ENCODE peak calls at places on chromosomes 7 and 10, in six cellular contexts. S is psoas muscle, A is heart right ventricle, U is IMR-90, Y is HL-60, K is PC-3. E is an unnamed sample.

GRCh38 chr10:77970869-77971803 is 44.6 kb upstream of the DLG5 start:
- DNase-seq in S (peak; percentile 75), A (peak; percentile 24), U (peak; percentile 98), Y (peak; percentile 2), K (peak; percentile 99), E (peak; percentile 59)

GRCh38 chr10:4343798-4344370 is 482.1 kb upstream of the AKR1E2 start:
- DNase-seq in S (no peak), A (no peak), U (peak; percentile 35), Y (no peak), K (no peak), E (no peak)

GRCh38 chr7:16652255-16652583 is 6.2 kb downstream of the BZW2 start:
- DNase-seq in S (no peak), A (no peak), U (no peak), Y (no peak), K (no peak), E (no peak)

GRCh38 chr7:129454249-129454551 is 20.0 kb downstream of the STRIP2 start:
- DNase-seq in S (no peak), A (no peak), U (no peak), Y (no peak), K (peak; percentile 79), E (peak; percentile 57)

GRCh38 chr10:29271877-29272276 is 17.0 kb upstream of the LYZL1 start:
- DNase-seq in S (no peak), A (no peak), U (no peak), Y (no peak), K (no peak), E (no peak)

GRCh38 chr10:33129181-33129928 is 171.3 kb upstream of the ITGB1 start:
- DNase-seq in S (peak; percentile 61), A (no peak), U (peak; percentile 95), Y (no peak), K (peak; percentile 44), E (peak; percentile 64)

GRCh38 chr10:101217450-101218281 is 11.6 kb downstream of the LBX1 start:
- DNase-seq in S (no peak), A (no peak), U (peak; percentile 36), Y (no peak), K (peak; percentile 62), E (no peak)

GRCh38 chr7:1716263-1717094 is 46.4 kb downstream of the ELFN1 start:
- DNase-seq in S (no peak), A (no peak), U (peak; percentile 40), Y (no peak), K (peak; percentile 82), E (peak; percentile 52)

GRCh38 chr7:82897500-82897899 is 265.2 kb downstream of the PCLO start:
- DNase-seq in S (no peak), A (no peak), U (no peak), Y (no peak), K (peak; percentile 71), E (no peak)

GRCh38 chr10:132628966-132629900 is 91.6 kb downstream of the INPP5A start:
- DNase-seq in S (peak; percentile 82), A (peak; percentile 9), U (no peak), Y (no peak), K (no peak), E (no peak)

GRCh38 chr7:132738254-132738653 is 162.0 kb upstream of the PLXNA4 start:
- DNase-seq in S (no peak), A (no peak), U (peak; percentile 92), Y (no peak), K (peak; percentile 93), E (peak; percentile 93)

GRCh38 chr7:70082026-70082655 is 483.9 kb downstream of the AUTS2 start:
- DNase-seq in S (no peak), A (no peak), U (no peak), Y (no peak), K (no peak), E (no peak)

GRCh38 chr10:77784856-77785255 is 141.7 kb downstream of the DLG5 start:
- DNase-seq in S (no peak), A (no peak), U (peak; percentile 94), Y (no peak), K (no peak), E (no peak)

GRCh38 chr7:12638851-12639467 is 48.5 kb upstream of the ARL4A start:
- DNase-seq in S (no peak), A (no peak), U (peak; percentile 54), Y (peak; percentile 7), K (peak; percentile 86), E (peak; percentile 42)

GRCh38 chr7:126780993-126781392 is 471.7 kb downstream of the GRM8 start:
- DNase-seq in S (no peak), A (no peak), U (no peak), Y (no peak), K (no peak), E (no peak)

GRCh38 chr7:1364906-1365570 is 94.2 kb downstream of the MICALL2 start:
- DNase-seq in S (no peak), A (no peak), U (no peak), Y (no peak), K (no peak), E (no peak)

GRCh38 chr10:12019343-12019971 is 23.2 kb downstream of the UPF2 start:
- DNase-seq in S (no peak), A (no peak), U (peak; percentile 10), Y (no peak), K (no peak), E (no peak)

GRCh38 chr10:42690449-42691360 is 52.3 kb upstream of the ZNF33B start:
- DNase-seq in S (no peak), A (no peak), U (no peak), Y (no peak), K (peak; percentile 34), E (no peak)

GRCh38 chr10:102227050-102227449 is 951 bp downstream of the ELOVL3 start:
- DNase-seq in S (peak; percentile 62), A (no peak), U (peak; percentile 49), Y (peak; percentile 95), K (no peak), E (peak; percentile 62)

GRCh38 chr10:9253121-9253520 is 1198.6 kb downstream of the GATA3 start:
- DNase-seq in S (no peak), A (no peak), U (peak; percentile 28), Y (no peak), K (peak; percentile 3), E (peak; percentile 7)

DNA sequence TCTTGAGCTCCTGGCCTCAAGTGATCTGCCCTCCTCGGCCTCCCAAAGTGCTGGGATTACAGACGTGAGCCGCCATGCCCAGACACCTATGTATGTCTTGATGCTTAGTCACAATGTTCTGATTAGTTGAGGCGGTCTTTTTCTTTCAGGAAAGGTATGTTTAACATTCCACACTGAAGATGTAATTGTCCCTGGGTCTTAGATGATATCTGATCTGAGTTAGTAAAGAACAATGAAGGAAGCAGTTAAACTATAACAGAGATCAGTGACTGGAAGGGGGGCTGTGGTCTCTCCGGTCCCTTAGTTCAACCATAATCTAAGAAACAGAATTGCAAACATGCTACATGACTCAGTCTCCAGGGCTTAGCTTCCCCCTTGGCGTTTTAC is 31.5 kb upstream of the SH2D4B start:
- DNase-seq in S (no peak), A (no peak), U (peak; percentile 75), Y (no peak), K (no peak), E (peak; percentile 92)
- H3K27ac ChIP-seq in S (peak overlapping the region; percentile 46), A (peak overlapping the region; percentile 78), U (peak overlapping the region; percentile 36), Y (no peak overlapping the region), K (no peak overlapping the region), E (peak overlapping the region; percentile 98)

GRCh38 chr7:66493235-66494181 is 135.2 kb upstream of the KCTD7 start:
- DNase-seq in S (peak; percentile 99), A (peak; percentile 98), U (peak; percentile 97), Y (peak; percentile 95), K (peak; percentile 97), E (peak; percentile 99)
- TF ChIP-seq CTCF in S (peak; percentile 34), A (peak; percentile 27), U (no peak), Y (no peak), K (no peak), E (peak; percentile 27)

DNA sequence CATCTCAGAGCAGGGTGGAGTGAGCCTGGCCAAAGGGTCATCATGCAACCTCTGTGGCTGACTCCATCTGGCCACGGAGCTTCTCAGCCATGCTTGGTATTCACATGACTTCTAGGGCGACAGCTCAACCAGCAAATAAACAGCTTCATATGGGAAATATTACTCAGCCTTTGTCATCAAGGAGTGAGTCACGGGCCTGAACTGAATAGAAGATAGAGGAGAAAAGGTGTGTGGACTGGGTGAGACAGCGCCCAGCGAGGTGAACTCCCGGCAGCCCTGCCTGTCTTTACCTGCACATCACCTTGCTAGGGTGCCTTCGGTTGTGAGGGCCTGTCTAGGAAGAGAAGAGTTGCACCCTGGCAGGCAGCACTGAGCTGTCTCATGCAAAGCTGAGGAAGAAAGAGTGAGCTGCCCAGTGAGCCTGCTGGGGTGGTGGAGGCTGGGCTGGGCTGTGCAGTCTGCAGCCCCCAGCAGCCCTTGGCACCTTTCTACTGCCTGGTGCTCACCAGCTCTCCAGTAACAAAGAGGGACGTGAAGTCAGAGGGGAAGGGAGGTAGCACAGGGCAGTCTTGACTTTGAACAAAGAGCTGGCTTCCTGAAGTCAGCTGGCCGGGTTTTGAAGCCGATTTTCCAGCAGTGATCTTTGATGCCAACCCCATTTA is 114.2 kb downstream of the EGFR start:
- DNase-seq in S (no peak), A (no peak), U (peak; percentile 100), Y (no peak), K (peak; percentile 98), E (peak; percentile 92)
- H3K27ac ChIP-seq in S (peak overlapping the region; percentile 97), A (peak overlapping the region; percentile 79), U (peak overlapping the region; percentile 94), Y (no peak overlapping the region), K (peak overlapping the region; percentile 99), E (peak overlapping the region; percentile 97)

GRCh38 chr7:15015545-15016314 is 113.2 kb upstream of the DGKB start:
- DNase-seq in S (no peak), A (peak; percentile 8), U (peak; percentile 49), Y (no peak), K (peak; percentile 90), E (peak; percentile 69)
- TF ChIP-seq CTCF in S (peak; percentile 76), A (peak; percentile 73), U (peak; percentile 54), Y (peak; percentile 22), K (peak; percentile 77), E (peak; percentile 81)